ENCODE peak calls at places on chromosome 2, in nine cellular contexts. S, I, R, Y, M, E, C, H and L are unnamed samples.

GRCh38 chr2:71991397-71991796 is 156.3 kb downstream of the CYP26B1 start:
- DNase-seq in M (no peak), H (no peak), C (no peak), Y (no peak), S (no peak), R (no peak), E (no peak), I (no peak), L (no peak)

GRCh38 chr2:226638576-226638975 is 161.0 kb downstream of the IRS1 start:
- DNase-seq in C (no peak), R (peak), I (no peak), S (no peak), H (no peak), Y (no peak), M (no peak), E (no peak), L (no peak)

GRCh38 chr2:112183327-112184025 is 45.3 kb downstream of the FBLN7 start:
- DNase-seq in M (no peak), E (no peak), Y (no peak), H (no peak), C (no peak), S (no peak), R (no peak), I (no peak), L (peak)

GRCh38 chr2:48346124-48346536 is 183.8 kb upstream of the STON1 start:
- DNase-seq in M (no peak), I (no peak), R (peak), S (no peak), H (peak), Y (no peak), E (no peak), C (peak), L (no peak)

GRCh38 chr2:200383380-200384110 is 77.1 kb downstream of the SPATS2L start:
- DNase-seq in E (no peak), H (peak), R (peak), I (no peak), C (peak), M (no peak), Y (peak), S (peak), L (no peak)

GRCh38 chr2:137829251-137829650 is 135.0 kb upstream of the HNMT start:
- DNase-seq in E (no peak), S (no peak), C (no peak), M (no peak), Y (no peak), I (no peak), H (no peak), R (no peak), L (no peak)

GRCh38 chr2:47309952-47310800 is 92.8 kb upstream of the MSH2 start:
- DNase-seq in M (no peak), H (peak), R (peak), E (no peak), S (no peak), I (no peak), C (peak), Y (peak), L (no peak)

GRCh38 chr2:48200591-48201293 is 294.4 kb upstream of the FBXO11 start:
- DNase-seq in R (no peak), S (no peak), C (no peak), I (no peak), Y (no peak), E (no peak), M (no peak), H (no peak), L (no peak)

GRCh38 chr2:56185101-56185581 is 1.4 kb downstream of the CCDC85A start:
- DNase-seq in S (no peak), H (peak), I (peak), E (peak), Y (peak), C (peak), M (no peak), R (no peak), L (no peak)

GRCh38 chr2:24082787-24083566 is 1.7 kb downstream of the TP53I3 start:
- DNase-seq in R (no peak), M (no peak), S (no peak), I (no peak), H (no peak), C (no peak), E (no peak), Y (no peak), L (no peak)

GRCh38 chr2:195600796-195601195 is 56.2 kb upstream of the SLC39A10 start:
- DNase-seq in C (no peak), R (no peak), Y (no peak), E (no peak), M (no peak), H (no peak), I (no peak), S (peak), L (no peak)

GRCh38 chr2:217993817-217994459 is 8.9 kb downstream of the TNS1 start:
- DNase-seq in M (peak), E (peak), R (no peak), C (no peak), H (peak), S (no peak), Y (peak), I (peak), L (no peak)

GRCh38 chr2:106104332-106105062 is 89.6 kb downstream of the UXS1 start:
- DNase-seq in H (peak), C (peak), M (peak), R (peak), E (no peak), Y (peak), I (peak), S (peak), L (no peak)

GRCh38 chr2:112150447-112150846 is 12.3 kb downstream of the FBLN7 start:
- DNase-seq in S (no peak), C (peak), E (no peak), R (peak), M (no peak), Y (no peak), H (peak), I (no peak), L (peak)

GRCh38 chr2:218325566-218326160 is 31.0 kb upstream of the CATIP start:
- DNase-seq in I (no peak), R (no peak), Y (no peak), M (no peak), C (no peak), H (no peak), E (no peak), S (no peak), L (no peak)

GRCh38 chr2:39380525-39381150 is 56.4 kb downstream of the MAP4K3 start:
- DNase-seq in H (peak), M (no peak), S (no peak), R (peak), I (no peak), E (no peak), Y (no peak), C (peak), L (no peak)

GRCh38 chr2:102618452-102619413 is 620 bp upstream of the SLC9A2 start:
- DNase-seq in H (peak), R (peak), S (no peak), C (no peak), I (peak), M (no peak), E (no peak), Y (peak), L (no peak)

GRCh38 chr2:85319811-85320210 is 8.0 kb downstream of the TGOLN2 start:
- DNase-seq in C (no peak), H (no peak), S (no peak), Y (no peak), M (no peak), E (no peak), I (no peak), R (no peak), L (no peak)

GRCh38 chr2:120272763-120273481 is 20.3 kb downstream of the RALB start:
- DNase-seq in I (no peak), C (no peak), E (no peak), S (no peak), R (no peak), H (no peak), M (no peak), Y (no peak), L (no peak)

GRCh38 chr2:200765139-200765951 is 46.4 kb upstream of the BZW1 start:
- DNase-seq in E (no peak), S (no peak), H (peak), Y (no peak), C (peak), I (no peak), R (peak), M (no peak), L (no peak)

GRCh38 chr2:12302140-12302539 is 414.6 kb upstream of the TRIB2 start:
- DNase-seq in I (no peak), C (no peak), E (no peak), M (peak), H (no peak), R (no peak), Y (no peak), S (no peak), L (no peak)

GRCh38 chr2:12300019-12300602 is 416.6 kb upstream of the TRIB2 start:
- DNase-seq in E (no peak), H (peak), I (no peak), R (no peak), M (no peak), C (peak), Y (no peak), S (no peak), L (no peak)

GRCh38 chr2:12302691-12303090 is 414.0 kb upstream of the TRIB2 start:
- DNase-seq in R (no peak), C (no peak), S (no peak), M (no peak), Y (no peak), E (no peak), I (no peak), H (no peak), L (no peak)

GRCh38 chr2:12299431-12299830 is 417.3 kb upstream of the TRIB2 start:
- DNase-seq in M (no peak), C (no peak), E (no peak), R (no peak), S (no peak), I (no peak), H (no peak), Y (no peak), L (no peak)

DNA sequence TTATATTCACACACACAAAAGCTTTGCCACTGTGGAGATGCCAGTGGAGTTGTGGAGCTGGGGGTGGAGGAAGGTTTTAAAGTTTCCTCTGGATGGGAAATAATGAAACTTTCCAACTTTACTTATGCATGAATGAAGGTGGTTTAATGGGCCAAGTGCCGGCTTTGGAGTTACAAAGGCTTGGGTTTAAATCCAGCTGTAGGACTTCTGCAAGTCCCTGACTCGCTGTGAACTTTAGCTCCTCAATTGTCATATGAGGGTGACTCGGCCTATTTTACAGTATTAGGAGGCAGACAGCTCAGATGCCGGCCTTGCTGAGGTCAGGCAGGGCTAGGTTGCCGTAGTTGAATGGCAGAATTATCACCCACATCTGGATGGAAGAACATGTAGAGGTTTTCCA is 415.8 kb upstream of the TRIB2 start:
- DNase-seq in E (no peak), C (no peak), R (no peak), Y (no peak), I (no peak), M (no peak), S (no peak), H (peak), L (no peak)
- TF ChIP-seq CTCF in E (no peak), C (no peak), R (no peak), Y (no peak), I (no peak), M (no peak), S (no peak), H (no peak), L (no peak)

GRCh38 chr2:216775043-216775453 is 79.7 kb upstream of the IGFBP5 start:
- DNase-seq in I (no peak), C (peak), R (peak), Y (no peak), M (no peak), S (no peak), H (peak), E (no peak), L (no peak)

GRCh38 chr2:216780843-216781242 is 79.0 kb downstream of the TNP1 start:
- DNase-seq in M (no peak), S (no peak), I (no peak), Y (no peak), R (no peak), C (no peak), H (no peak), E (no peak), L (no peak)

GRCh38 chr2:216776076-216776726 is 80.9 kb upstream of the IGFBP5 start:
- DNase-seq in E (no peak), R (no peak), Y (no peak), M (no peak), H (no peak), C (no peak), S (no peak), I (no peak), L (no peak)

GRCh38 chr2:216774620-216775019 is 79.3 kb upstream of the IGFBP5 start:
- DNase-seq in H (peak), R (peak), E (no peak), M (no peak), C (peak), Y (no peak), I (no peak), S (no peak), L (no peak)

DNA sequence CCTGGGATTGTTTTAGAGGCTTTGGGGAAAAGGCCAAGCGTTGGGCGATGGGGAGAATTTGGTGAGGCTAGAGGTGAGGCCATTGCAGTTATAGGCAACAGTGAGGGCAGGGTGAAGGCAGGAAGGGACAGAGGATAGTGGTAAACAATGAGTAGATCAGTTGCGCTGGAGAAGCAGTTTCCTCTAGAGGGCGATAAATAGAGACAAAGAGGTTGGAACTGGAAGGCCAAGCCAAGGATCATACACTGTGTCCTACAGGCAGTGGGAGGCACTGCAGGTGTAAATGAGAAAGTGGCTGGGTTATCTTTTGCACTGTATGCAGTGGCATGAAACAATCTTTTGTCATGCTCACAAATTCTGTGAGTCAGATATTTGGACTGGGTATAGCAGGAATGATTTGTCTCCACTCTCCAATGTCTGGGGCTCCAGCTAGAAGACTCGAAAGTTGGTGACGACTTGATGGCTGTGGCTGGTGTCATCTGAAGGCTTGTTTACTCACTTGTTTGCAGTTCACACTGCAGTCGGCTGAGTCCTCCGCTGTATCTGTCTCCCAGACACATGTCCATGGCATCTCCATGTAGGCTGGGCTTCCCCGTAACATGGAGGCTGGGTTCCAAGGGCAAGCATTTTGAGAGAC is 82.1 kb downstream of the TNP1 start:
- DNase-seq in R (peak), S (peak), E (no peak), I (peak), H (peak), C (peak), Y (no peak), M (no peak), L (no peak)
- TF ChIP-seq CTCF in R (peak), S (peak), E (peak), I (peak), H (peak), C (peak), Y (peak), M (peak), L (peak)

GRCh38 chr2:171568085-171568484 is 45.8 kb downstream of the CYBRD1 start:
- DNase-seq in R (no peak), S (no peak), I (no peak), Y (no peak), H (peak), M (no peak), C (no peak), E (no peak), L (no peak)
- TF ChIP-seq CTCF in R (peak), S (no peak), I (no peak), Y (no peak), H (no peak), M (no peak), C (peak), E (no peak), L (peak)

GRCh38 chr2:2698182-2699116 is 367.4 kb upstream of the MYT1L start:
- DNase-seq in E (no peak), R (no peak), C (no peak), M (no peak), Y (no peak), H (no peak), S (peak), I (no peak), L (no peak)
- TF ChIP-seq CTCF in E (no peak), R (peak), C (no peak), M (no peak), Y (no peak), H (no peak), S (peak), I (peak), L (peak)

DNA sequence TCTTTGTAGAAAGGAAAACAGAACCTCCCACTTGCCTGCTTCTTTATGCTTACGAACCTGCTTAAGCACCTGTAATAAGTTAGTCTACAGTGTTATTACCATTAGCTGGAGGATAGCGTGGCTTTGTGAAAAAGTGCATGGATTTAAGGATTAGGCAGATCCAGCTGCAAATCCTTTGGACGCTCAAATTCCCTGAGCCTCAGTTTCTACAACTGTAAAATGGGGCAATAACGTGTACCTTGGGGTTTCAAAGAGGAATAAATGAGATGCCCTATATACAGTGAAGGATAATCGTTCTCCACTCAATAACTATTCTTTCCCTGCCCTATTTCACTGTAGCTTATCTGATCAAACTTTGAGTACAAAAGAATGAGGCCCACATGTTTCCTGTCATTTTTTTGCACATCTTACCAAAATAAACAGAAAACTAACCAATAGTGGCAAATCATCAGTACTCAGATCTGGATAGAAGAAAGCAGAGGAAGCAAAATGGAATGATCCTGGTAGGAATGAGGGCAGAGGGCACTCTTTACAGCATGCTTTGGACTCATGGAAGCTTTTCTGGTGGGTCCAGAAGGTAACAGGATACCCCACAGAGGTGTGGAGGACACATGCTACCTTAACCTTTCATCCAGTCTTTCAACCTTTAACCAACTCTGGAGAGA is 14.8 kb downstream of the MOGAT1 start:
- DNase-seq in M (no peak), H (no peak), Y (no peak), E (no peak), S (no peak), R (no peak), I (no peak), C (no peak), L (no peak)
- TF ChIP-seq CTCF in M (no peak), H (no peak), Y (no peak), E (no peak), S (no peak), R (no peak), I (no peak), C (no peak), L (no peak)

DNA sequence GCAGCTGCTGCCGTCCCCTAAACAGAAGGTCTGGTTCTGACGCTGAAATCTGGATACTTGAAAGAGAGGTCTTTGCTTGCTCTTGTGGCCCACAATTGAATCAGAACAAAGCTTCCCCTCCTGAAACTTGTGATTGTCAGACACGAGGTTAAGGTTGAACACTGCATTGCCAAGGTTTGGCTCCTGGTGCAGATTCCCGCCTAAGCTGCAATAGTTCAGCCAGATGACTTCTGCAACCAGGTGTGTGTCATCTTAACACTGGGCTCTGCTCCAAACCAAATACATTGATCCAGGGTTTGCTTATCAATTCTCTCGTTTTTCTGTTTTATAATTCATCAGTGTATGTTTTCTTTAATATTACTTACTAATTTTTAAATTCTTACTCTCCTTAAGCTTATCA is 14.6 kb downstream of the GKN1 start:
- DNase-seq in I (no peak), H (no peak), S (no peak), R (no peak), C (no peak), M (no peak), E (no peak), Y (no peak), L (no peak)
- TF ChIP-seq CTCF in I (no peak), H (no peak), S (no peak), R (no peak), C (no peak), M (no peak), E (no peak), Y (no peak), L (no peak)